ENCODE peak calls at places on chromosomes 2 and 18, in six cellular contexts. R is cardiac fibroblast, D is GM12891, W is B cell, N is NCI-H460, Q is heart left ventricle. I is an unnamed sample.

GRCh38 chr18:37564796-37565137 is 831 bp downstream of the CELF4 start:
- DNase-seq in R (peak; percentile 66), D (no peak), W (no peak), N (peak; percentile 31), Q (peak; percentile 64), I (peak; percentile 92)

GRCh38 chr18:48946329-48946835 is 4.4 kb downstream of the SMAD7 start:
- DNase-seq in R (no peak), D (no peak), W (no peak), N (no peak), Q (no peak), I (no peak)

GRCh38 chr2:98212733-98213132 is 125.8 kb downstream of the VWA3B start:
- DNase-seq in R (no peak), D (no peak), W (no peak), N (no peak), Q (no peak), I (no peak)

GRCh38 chr2:41965173-41965875 is 82.5 kb upstream of the PKDCC start:
- DNase-seq in R (no peak), D (no peak), W (no peak), N (no peak), Q (no peak), I (no peak)

GRCh38 chr2:72032481-72033041 is 115.1 kb downstream of the CYP26B1 start:
- DNase-seq in R (no peak), D (no peak), W (no peak), N (no peak), Q (no peak), I (no peak)

GRCh38 chr18:34707670-34708069 is 2.4 kb upstream of the DTNA start:
- DNase-seq in R (peak; percentile 94), D (no peak), W (no peak), N (peak; percentile 74), Q (peak; percentile 71), I (peak; percentile 93)

GRCh38 chr2:23134726-23135125 is 250.3 kb upstream of the KLHL29 start:
- DNase-seq in R (no peak), D (no peak), W (no peak), N (no peak), Q (no peak), I (peak; percentile 21)

GRCh38 chr2:134146620-134147019 is 107.3 kb upstream of the MGAT5 start:
- DNase-seq in R (no peak), D (no peak), W (no peak), N (no peak), Q (no peak), I (no peak)

GRCh38 chr2:10924859-10925258 is 13.1 kb downstream of the KCNF1 start:
- DNase-seq in R (no peak), D (no peak), W (no peak), N (no peak), Q (no peak), I (no peak)

GRCh38 chr18:31275722-31276463 is 42.1 kb upstream of the DSG1 start:
- DNase-seq in R (peak; percentile 31), D (no peak), W (no peak), N (no peak), Q (no peak), I (peak; percentile 22)

GRCh38 chr2:47232738-47233415 is 77.8 kb upstream of the STPG4 start:
- DNase-seq in R (no peak), D (no peak), W (no peak), N (no peak), Q (no peak), I (no peak)

GRCh38 chr2:170005702-170006101 is 172.2 kb upstream of the MYO3B start:
- DNase-seq in R (no peak), D (no peak), W (no peak), N (no peak), Q (no peak), I (peak; percentile 14)

GRCh38 chr2:205283721-205284270 is 398.5 kb upstream of the NRP2 start:
- DNase-seq in R (no peak), D (no peak), W (no peak), N (no peak), Q (no peak), I (no peak)

GRCh38 chr18:75212626-75213110 is 2.1 kb downstream of the TSHZ1 start:
- DNase-seq in R (no peak), D (no peak), W (no peak), N (no peak), Q (no peak), I (no peak)

GRCh38 chr2:193527146-193527545 is 1332.4 kb upstream of the TMEFF2 start:
- DNase-seq in R (no peak), D (no peak), W (no peak), N (no peak), Q (no peak), I (no peak)

GRCh38 chr18:51068111-51068510 is 38.1 kb downstream of the SMAD4 start:
- DNase-seq in R (peak; percentile 70), D (no peak), W (no peak), N (no peak), Q (no peak), I (peak; percentile 71)

GRCh38 chr18:79603321-79604204 is 76.0 kb upstream of the CTDP1 start:
- DNase-seq in R (no peak), D (no peak), W (no peak), N (no peak), Q (peak; percentile 5), I (no peak)

GRCh38 chr2:62334440-62335058 is 138.6 kb downstream of the B3GNT2 start:
- DNase-seq in R (no peak), D (no peak), W (no peak), N (no peak), Q (no peak), I (no peak)

GRCh38 chr2:202790676-202791075 is 80.9 kb downstream of the ICA1L start:
- DNase-seq in R (no peak), D (no peak), W (no peak), N (no peak), Q (no peak), I (no peak)

GRCh38 chr18:74310411-74310810 is 5.2 kb upstream of the C18orf63 start:
- DNase-seq in R (peak; percentile 60), D (no peak), W (no peak), N (peak; percentile 26), Q (no peak), I (peak; percentile 56)